ENCODE peak calls at places on chromosome 15, in four cellular contexts. U is endothelial cell of umbilical vein, T is colonic mucosa, W is Caco-2. S is an unnamed sample.

GRCh38 chr15:83613716-83614115 is 40.2 kb upstream of the ADAMTSL3 start:
- DNase-seq in U (no peak), W (no peak), T (no peak), S (no peak)

GRCh38 chr15:64438653-64439447 is 21.5 kb upstream of the ZNF609 start:
- DNase-seq in T (no peak), W (no peak), U (no peak), S (no peak)

GRCh38 chr15:28101201-28101600 is 2.1 kb upstream of the OCA2 start:
- DNase-seq in U (no peak), T (no peak), W (no peak), S (no peak)

GRCh38 chr15:96165775-96166174 is 164.7 kb upstream of the NR2F2 start:
- DNase-seq in T (no peak), U (no peak), W (no peak), S (no peak)

GRCh38 chr15:40263036-40263754 is 19.7 kb downstream of the ANKRD63 start:
- DNase-seq in W (no peak), U (no peak), T (no peak), S (no peak)

GRCh38 chr15:40038267-40038653 is 721 bp downstream of the SRP14 start:
- DNase-seq in T (no peak), U (peak; percentile 58), W (no peak), S (no peak)

GRCh38 chr15:32687556-32687955 is 30.2 kb upstream of the GREM1 start:
- DNase-seq in T (no peak), W (no peak), U (no peak), S (no peak)

GRCh38 chr15:88580532-88580931 is 34.1 kb upstream of the DET1 start:
- DNase-seq in U (peak; percentile 55), W (no peak), T (no peak), S (no peak)

GRCh38 chr15:76936671-76937070 is 5.1 kb downstream of the RCN2 start:
- DNase-seq in T (no peak), U (no peak), W (no peak), S (no peak)

GRCh38 chr15:62138124-62138523 is 27.0 kb downstream of the C2CD4B start:
- DNase-seq in U (peak; percentile 94), W (no peak), T (no peak), S (no peak)

GRCh38 chr15:93703092-93703785 is 528.1 kb upstream of the MCTP2 start:
- DNase-seq in U (no peak), W (no peak), T (no peak), S (no peak)

GRCh38 chr15:45200799-45201556 is 13.2 kb upstream of the SHF start:
- DNase-seq in W (peak; percentile 88), T (peak; percentile 91), U (peak; percentile 81), S (no peak)

GRCh38 chr15:58175955-58176354 is 37.8 kb downstream of the AQP9 start:
- DNase-seq in U (no peak), T (no peak), W (no peak), S (no peak)

GRCh38 chr15:81859737-81860516 is 185.9 kb downstream of the MEX3B start:
- DNase-seq in W (no peak), U (no peak), T (no peak), S (no peak)

GRCh38 chr15:75067123-75067854 is 43.9 kb downstream of the PPCDC start:
- DNase-seq in U (peak; percentile 39), T (no peak), W (no peak), S (no peak)

GRCh38 chr15:66285462-66286280 is 7.7 kb upstream of the DIS3L start:
- DNase-seq in W (no peak), U (no peak), T (no peak), S (no peak)

GRCh38 chr15:101723874-101724674 is at the start of gene TARS3:
- DNase-seq in U (peak; percentile 90), W (peak; percentile 95), T (peak; percentile 98), S (peak; percentile 52)

GRCh38 chr15:62135532-62136134 is 29.5 kb downstream of the C2CD4B start:
- DNase-seq in U (peak; percentile 94), T (peak; percentile 75), W (no peak), S (no peak)

GRCh38 chr15:75656813-75657212 is 9.1 kb downstream of the SNX33 start:
- DNase-seq in T (no peak), W (no peak), U (no peak), S (no peak)

GRCh38 chr15:25568751-25569150 is 129.9 kb upstream of the UBE3A start:
- DNase-seq in W (no peak), T (no peak), U (no peak), S (no peak)

GRCh38 chr15:58506064-58506490 is 74.3 kb downstream of the LIPC start:
- DNase-seq in W (no peak), T (no peak), U (no peak), S (no peak)

GRCh38 chr15:68484696-68485400 is 52.9 kb upstream of the ITGA11 start:
- DNase-seq in U (no peak), W (no peak), T (no peak), S (no peak)

GRCh38 chr15:76994001-76994400 is 925 bp upstream of the PSTPIP1 start:
- DNase-seq in T (no peak), U (no peak), W (no peak), S (no peak)

GRCh38 chr15:99844150-99844549 is 110.9 kb upstream of the LYSMD4 start:
- DNase-seq in T (no peak), W (no peak), U (no peak), S (no peak)

GRCh38 chr15:82832601-82833209 is 23.3 kb downstream of the WHAMM start:
- DNase-seq in T (no peak), U (peak; percentile 45), W (no peak), S (no peak)

GRCh38 chr15:59299919-59300617 is 72.6 kb downstream of the MYO1E start:
- DNase-seq in T (peak; percentile 94), U (peak; percentile 94), W (no peak), S (no peak)

GRCh38 chr15:52103217-52104207 is 9.1 kb downstream of the BCL2L10 start:
- DNase-seq in W (no peak), U (peak; percentile 98), T (no peak), S (no peak)

GRCh38 chr15:52102468-52102867 is 10.1 kb downstream of the BCL2L10 start:
- DNase-seq in W (no peak), T (no peak), U (peak; percentile 27), S (no peak)

GRCh38 chr15:59691194-59691805 is 2.2 kb upstream of the BNIP2 start:
- DNase-seq in W (no peak), T (peak; percentile 55), U (peak; percentile 78), S (no peak)

GRCh38 chr15:40161693-40162401 is 978 bp downstream of the BUB1B start:
- DNase-seq in U (no peak), W (no peak), T (no peak), S (no peak)

GRCh38 chr15:68303560-68304436 is 26.3 kb downstream of the FEM1B start:
- DNase-seq in U (no peak), W (no peak), T (peak; percentile 9), S (no peak)

GRCh38 chr15:65097651-65098263 is 17.2 kb downstream of the UBAP1L start:
- DNase-seq in T (no peak), U (no peak), W (no peak), S (no peak)

GRCh38 chr15:38072507-38073277 is 138.3 kb downstream of the TMCO5A start:
- DNase-seq in U (peak; percentile 74), W (peak; percentile 81), T (peak; percentile 56), S (peak; percentile 50)

GRCh38 chr15:29554531-29554930 is 267.7 kb downstream of the TJP1 start:
- DNase-seq in W (no peak), T (no peak), U (no peak), S (no peak)

GRCh38 chr15:77475898-77476297 is 55.2 kb downstream of the HMG20A start:
- DNase-seq in T (no peak), W (no peak), U (no peak), S (no peak)

GRCh38 chr15:67746022-67746421 is 79.3 kb upstream of the SKOR1 start:
- DNase-seq in U (no peak), T (no peak), W (no peak), S (no peak)

GRCh38 chr15:88658972-88659931 is 20.4 kb downstream of the ISG20 start:
- DNase-seq in U (peak; percentile 64), T (no peak), W (no peak), S (no peak)

GRCh38 chr15:70047386-70048195 is 50.1 kb downstream of the TLE3 start:
- DNase-seq in U (no peak), W (peak; percentile 23), T (no peak), S (no peak)

GRCh38 chr15:85019815-85020590 is 38.3 kb downstream of the PDE8A start:
- DNase-seq in U (no peak), W (no peak), T (no peak), S (no peak)
- H3K4me3 ChIP-seq in U (no peak overlapping the region), W (no peak overlapping the region), T (no peak overlapping the region), S (no peak overlapping the region)

DNA sequence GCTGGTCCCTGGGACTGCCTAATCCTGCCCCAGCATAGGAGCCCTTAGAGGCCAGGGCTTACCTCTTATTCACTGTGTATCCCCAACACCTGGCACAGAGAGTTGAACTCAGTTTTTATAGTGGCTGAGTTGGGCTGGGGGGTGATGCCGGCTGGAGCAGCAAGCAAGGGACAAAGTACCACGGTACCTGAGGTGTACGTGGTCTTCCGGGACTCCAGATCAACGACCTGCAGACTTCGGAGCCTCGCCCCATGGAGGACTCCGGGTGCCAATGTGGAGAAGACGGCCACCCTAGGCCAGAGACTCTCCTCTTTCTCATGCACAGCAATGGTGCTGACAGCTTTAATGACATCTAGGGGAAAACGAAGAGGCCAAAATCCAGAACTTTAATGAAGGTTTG is 8.1 kb downstream of the WDR73 start:
- DNase-seq in T (no peak), W (no peak), U (no peak), S (no peak)
- H3K36me3 ChIP-seq in T (peaks cover 18% of the 10 kb centered on the region), W (peaks cover 1% of the 10 kb centered on the region), U (peaks cover 43% of the 10 kb centered on the region), S (peaks cover 39% of the 10 kb centered on the region)

GRCh38 chr15:36544518-36545383 is 34.7 kb upstream of the CDIN1 start:
- DNase-seq in U (no peak), T (no peak), W (no peak), S (no peak)
- H3K4me3 ChIP-seq in U (no peak overlapping the region), T (no peak overlapping the region), W (no peak overlapping the region), S (no peak overlapping the region)

DNA sequence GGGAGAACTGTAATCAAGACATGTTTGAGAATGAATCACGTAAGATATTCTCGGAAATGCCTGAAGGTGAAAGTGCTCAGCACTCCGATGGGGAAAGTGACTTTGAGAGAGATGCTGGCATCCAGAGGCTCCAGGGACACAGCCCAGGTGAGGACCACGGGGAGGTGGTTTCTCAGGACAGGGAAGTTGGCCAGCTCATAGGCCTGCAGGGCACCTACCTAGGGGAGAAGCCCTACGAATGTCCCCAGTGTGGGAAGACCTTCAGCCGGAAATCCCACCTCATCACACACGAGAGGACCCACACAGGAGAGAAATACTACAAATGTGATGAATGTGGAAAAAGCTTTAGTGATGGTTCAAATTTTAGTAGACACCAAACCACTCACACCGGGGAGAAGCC is 19.8 kb downstream of the ZSCAN2 start:
- DNase-seq in U (no peak), T (no peak), W (no peak), S (no peak)
- H3K36me3 ChIP-seq in U (peaks cover 24% of the 10 kb centered on the region), T (no peaks in the 10 kb centered on the region), W (peaks cover 7% of the 10 kb centered on the region), S (peaks cover 22% of the 10 kb centered on the region)